ENCODE peak calls at places on chromosomes 4 and X, in nine cellular contexts. K, W, B, V, S, A, O, Z and L are unnamed samples.

GRCh38 chr4:87848622-87849351 is 16.0 kb downstream of the MEPE start:
- DNase-seq in K (no peak), W (peak), B (peak), V (peak), S (no peak), A (peak), O (peak), Z (peak), L (no peak)

GRCh38 chrX:40871385-40872082 is 136.2 kb upstream of the MED14 start:
- DNase-seq in K (no peak), W (peak), B (peak), V (no peak), S (no peak), A (no peak), O (no peak), Z (no peak), L (no peak)

GRCh38 chrX:129540725-129541184 is 696 bp downstream of the OCRL start:
- DNase-seq in K (peak), W (no peak), B (peak), V (peak), S (no peak), A (peak), O (peak), Z (no peak), L (no peak)

GRCh38 chr4:15920723-15921591 is 17.6 kb downstream of the FGFBP1 start:
- DNase-seq in K (peak), W (peak), B (peak), V (no peak), S (no peak), A (peak), O (no peak), Z (peak), L (no peak)

GRCh38 chr4:128780688-128781087 is 28.8 kb upstream of the JADE1 start:
- DNase-seq in K (no peak), W (no peak), B (no peak), V (no peak), S (no peak), A (no peak), O (no peak), Z (no peak), L (no peak)

GRCh38 chrX:2497961-2498780 is 2.6 kb downstream of the DHRSX start:
- DNase-seq in K (no peak), W (peak), B (no peak), V (no peak), S (no peak), A (no peak), O (no peak), Z (no peak), L (no peak)

GRCh38 chr4:142781114-142781513 is 65.0 kb downstream of the INPP4B start:
- DNase-seq in K (no peak), W (peak), B (peak), V (no peak), S (no peak), A (no peak), O (no peak), Z (no peak), L (no peak)

GRCh38 chr4:31620476-31620875 is 900.3 kb downstream of the PCDH7 start:
- DNase-seq in K (no peak), W (peak), B (peak), V (no peak), S (no peak), A (no peak), O (no peak), Z (no peak), L (no peak)

GRCh38 chr4:85548116-85548515 is 73.2 kb downstream of the ARHGAP24 start:
- DNase-seq in K (no peak), W (no peak), B (no peak), V (no peak), S (no peak), A (no peak), O (no peak), Z (no peak), L (no peak)

GRCh38 chrX:15311119-15311518 is 4.3 kb downstream of the ASB11 start:
- DNase-seq in K (no peak), W (no peak), B (no peak), V (no peak), S (no peak), A (no peak), O (no peak), Z (no peak), L (no peak)
- H3K27ac ChIP-seq in K (peak), W (no peak), B (no peak), V (peak), S (no peak), A (peak), O (no peak), Z (no peak), L (no peak)

DNA sequence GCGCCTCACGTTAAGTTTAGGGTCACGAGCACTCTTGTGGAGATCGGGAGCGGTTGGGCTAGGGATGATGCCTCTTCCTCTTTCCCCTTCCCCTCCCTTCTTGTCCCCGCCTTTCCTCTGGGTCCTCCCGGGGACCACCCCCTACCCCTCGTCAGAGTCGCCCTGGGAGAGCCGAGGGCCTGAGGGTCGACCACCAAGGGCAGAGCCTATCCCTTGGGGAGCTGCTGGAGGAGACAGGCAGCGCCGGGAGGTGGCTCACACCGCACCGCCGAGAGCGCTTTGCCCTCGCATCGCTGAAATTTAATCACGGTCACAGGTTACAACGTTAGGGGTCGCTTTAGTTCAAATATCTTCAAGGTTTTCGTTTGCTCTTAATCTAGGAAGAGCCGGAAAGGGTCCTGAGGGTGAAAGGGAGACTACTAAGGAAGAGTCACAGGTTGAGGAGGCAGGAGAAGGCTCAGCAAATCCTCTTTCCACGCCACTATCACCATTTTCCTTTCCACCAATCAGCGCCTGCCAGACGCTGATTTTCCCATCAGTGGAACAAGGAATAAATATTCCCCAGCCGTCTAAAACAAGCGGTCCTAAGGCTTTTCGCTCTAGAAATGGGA is 529 bp upstream of the SNCA start:
- DNase-seq in K (no peak), W (peak), B (no peak), V (no peak), S (no peak), A (no peak), O (no peak), Z (no peak), L (no peak)
- TF ChIP-seq CTCF in K (no peak), W (no peak), B (no peak), V (no peak), S (no peak), A (no peak), O (no peak), Z (no peak), L (no peak)

DNA sequence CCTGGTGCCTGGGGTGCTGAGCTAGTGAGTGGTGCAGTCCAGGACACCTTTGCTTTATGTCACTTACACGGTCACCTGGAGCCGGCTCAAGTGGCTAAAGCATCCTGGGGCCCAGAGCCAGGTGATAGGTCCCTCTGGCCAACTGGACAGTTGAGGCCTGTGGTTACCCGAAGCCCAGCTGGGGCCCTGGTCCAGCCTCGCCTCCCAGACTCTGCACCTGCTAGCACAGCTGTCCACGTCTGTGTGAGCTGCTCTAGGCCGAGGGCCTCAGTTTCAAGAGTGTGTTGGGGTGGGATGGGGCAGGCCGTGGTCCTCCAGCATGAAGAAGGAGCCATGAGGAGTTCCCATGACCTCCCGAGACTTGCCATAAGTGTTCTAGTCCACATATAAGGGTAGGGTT is 7.7 kb upstream of the ADD1 start:
- DNase-seq in K (no peak), W (no peak), B (no peak), V (peak), S (no peak), A (no peak), O (peak), Z (peak), L (no peak)
- H3K27ac ChIP-seq in K (peak), W (no peak), B (no peak), V (peak), S (peak), A (peak), O (no peak), Z (no peak), L (peak)

GRCh38 chr4:1092026-1092982 is 21.1 kb downstream of the RNF212 start:
- DNase-seq in K (no peak), W (no peak), B (no peak), V (no peak), S (no peak), A (no peak), O (no peak), Z (no peak), L (no peak)
- TF ChIP-seq CTCF in K (peak), W (peak), B (no peak), V (no peak), S (no peak), A (peak), O (no peak), Z (no peak), L (no peak)